ENCODE peak calls at places on chromosomes 11 and 22, in five cellular contexts. M, C, N, J and B are unnamed samples. For H3K4me1, the result is how much of the 10 kb centered on the place peaks cover.

GRCh38 chr11:118001494-118001971 is 15.3 kb downstream of the IL10RA start:
- DNase-seq in M (no peak), C (no peak), N (no peak), J (no peak), B (no peak)

GRCh38 chr11:11786771-11787170 is 55.0 kb upstream of the USP47 start:
- DNase-seq in M (no peak), C (no peak), N (peak), J (peak), B (peak)

GRCh38 chr11:63840356-63841060 is 1.6 kb downstream of the MARK2 start:
- DNase-seq in M (no peak), C (no peak), N (peak), J (no peak), B (no peak)

GRCh38 chr22:28582806-28583205 is 96.8 kb downstream of the TTC28 start:
- DNase-seq in M (no peak), C (no peak), N (peak), J (peak), B (peak)

GRCh38 chr11:60756307-60757032 is at the start of gene MS4A15:
- DNase-seq in M (peak), C (no peak), N (peak), J (no peak), B (no peak)

GRCh38 chr22:49738566-49738965 is 89.1 kb downstream of the BRD1 start:
- DNase-seq in M (no peak), C (no peak), N (no peak), J (no peak), B (no peak)

GRCh38 chr22:49045276-49045675 is 782.4 kb downstream of the BRD1 start:
- DNase-seq in M (no peak), C (no peak), N (no peak), J (no peak), B (no peak)

GRCh38 chr22:44764373-44764772 is 12.0 kb downstream of the ARHGAP8 start:
- DNase-seq in M (no peak), C (no peak), N (no peak), J (no peak), B (no peak)

GRCh38 chr11:34682822-34683221 is 61.9 kb downstream of the EHF start:
- DNase-seq in M (no peak), C (no peak), N (peak), J (peak), B (peak)

GRCh38 chr22:47200273-47201051 is 438.0 kb downstream of the TBC1D22A start:
- DNase-seq in M (no peak), C (no peak), N (no peak), J (no peak), B (no peak)

GRCh38 chr11:61477734-61478148 is 30.8 kb upstream of the LRRC10B start:
- DNase-seq in M (peak), C (peak), N (peak), J (no peak), B (peak)

GRCh38 chr11:112844530-112844929 is 116.7 kb upstream of the NCAM1 start:
- DNase-seq in M (no peak), C (peak), N (no peak), J (no peak), B (no peak)

GRCh38 chr11:60172011-60172410 is 10.9 kb downstream of the MS4A6A start:
- DNase-seq in M (no peak), C (no peak), N (no peak), J (no peak), B (no peak)

GRCh38 chr11:126544311-126545056 is 189.0 kb downstream of the ST3GAL4 start:
- DNase-seq in M (peak), C (peak), N (no peak), J (peak), B (no peak)

GRCh38 chr11:19349340-19350025 is 108.7 kb upstream of the E2F8 start:
- DNase-seq in M (no peak), C (no peak), N (no peak), J (no peak), B (no peak)

GRCh38 chr11:117970400-117971024 is 15.7 kb upstream of the IL10RA start:
- DNase-seq in M (no peak), C (no peak), N (no peak), J (no peak), B (peak)

GRCh38 chr11:71489311-71490043 is 36.5 kb downstream of the NADSYN1 start:
- DNase-seq in M (no peak), C (no peak), N (no peak), J (peak), B (peak)

GRCh38 chr11:205221-206001 is 1.8 kb downstream of the BET1L start:
- DNase-seq in M (no peak), C (no peak), N (no peak), J (no peak), B (no peak)

GRCh38 chr11:13193613-13194012 is 84.0 kb upstream of the BMAL1 start:
- DNase-seq in M (no peak), C (no peak), N (no peak), J (no peak), B (no peak)

GRCh38 chr22:38347944-38348750 is 30.9 kb upstream of the CSNK1E start:
- DNase-seq in M (no peak), C (no peak), N (peak), J (peak), B (no peak)

GRCh38 chr11:72702096-72702495 is 27.9 kb upstream of the PDE2A start:
- DNase-seq in M (no peak), C (no peak), N (no peak), J (no peak), B (no peak)

GRCh38 chr22:50530280-50530856 is 556 bp upstream of the TYMP start:
- DNase-seq in M (peak), C (no peak), N (peak), J (peak), B (peak)

GRCh38 chr11:64742940-64743590 is 877 bp downstream of the RASGRP2 start:
- DNase-seq in M (peak), C (no peak), N (peak), J (no peak), B (peak)

GRCh38 chr22:50422961-50423815 is 51.6 kb downstream of the SBF1 start:
- DNase-seq in M (no peak), C (no peak), N (no peak), J (no peak), B (no peak)

GRCh38 chr22:26689553-26690301 is 32.3 kb downstream of the MIAT start:
- DNase-seq in M (no peak), C (peak), N (no peak), J (no peak), B (no peak)

GRCh38 chr11:73342633-73343032 is 33.6 kb upstream of the RELT start:
- DNase-seq in M (peak), C (no peak), N (no peak), J (no peak), B (no peak)

GRCh38 chr11:60887531-60887930 is 18.9 kb downstream of the PRPF19 start:
- DNase-seq in M (peak), C (peak), N (peak), J (peak), B (peak)

GRCh38 chr11:123188508-123189165 is 6.4 kb downstream of the CLMP start:
- DNase-seq in M (no peak), C (no peak), N (no peak), J (peak), B (peak)

GRCh38 chr11:207213-208176 is at the start of the genes BET1L and RIC8A:
- DNase-seq in M (peak), C (peak), N (peak), J (peak), B (peak)

GRCh38 chr11:26344647-26345046 is 12.7 kb downstream of the ANO3 start:
- DNase-seq in M (no peak), C (no peak), N (no peak), J (no peak), B (peak)

GRCh38 chr11:117625237-117625636 is 171.8 kb downstream of the DSCAML1 start:
- DNase-seq in M (no peak), C (no peak), N (no peak), J (no peak), B (no peak)

GRCh38 chr11:103395612-103396011 is 286.4 kb downstream of the DYNC2H1 start:
- DNase-seq in M (no peak), C (no peak), N (peak), J (peak), B (peak)

GRCh38 chr11:74278721-74279148 is 32.7 kb downstream of the P4HA3 start:
- DNase-seq in M (no peak), C (no peak), N (peak), J (peak), B (peak)

GRCh38 chr11:97537407-97538150 is 1147.8 kb downstream of the JRKL start:
- DNase-seq in M (peak), C (no peak), N (no peak), J (no peak), B (no peak)

GRCh38 chr11:13970986-13971385 is 8.5 kb downstream of the SPON1 start:
- DNase-seq in M (peak), C (no peak), N (peak), J (no peak), B (no peak)

DNA sequence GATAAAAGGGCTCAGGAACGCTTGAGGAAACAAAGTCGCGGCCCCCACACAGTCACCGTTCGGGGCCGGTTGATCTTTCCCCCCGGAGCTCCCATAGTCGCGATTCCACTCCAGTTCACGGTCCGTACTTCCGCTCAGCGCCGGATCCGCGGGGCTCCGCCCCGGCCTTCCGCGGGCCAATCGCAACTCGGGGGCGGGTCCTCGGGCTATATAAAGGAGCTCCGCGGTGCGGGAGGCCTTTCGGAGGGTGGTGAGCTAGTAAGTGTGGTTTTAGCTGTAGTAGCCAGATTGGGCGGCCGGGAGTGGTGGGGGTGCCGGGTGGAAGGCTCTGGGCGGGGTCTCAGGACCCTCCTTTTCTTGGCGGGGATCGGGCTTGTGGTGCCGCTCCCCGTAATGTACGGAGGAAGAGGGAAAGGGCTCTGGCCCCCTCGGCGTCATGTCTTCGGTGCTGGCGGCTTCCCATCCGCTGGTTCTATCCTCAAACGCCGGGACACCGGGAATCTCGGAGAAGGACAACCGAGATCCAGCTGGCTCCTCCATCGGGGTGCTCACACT is at the start of the genes C11orf98 and CSKMT:
- DNase-seq in M (peak), C (peak), N (peak), J (peak), B (peak)
- H3K14ac ChIP-seq in M (peak), C (peak), N (peak), J (peak), B (peak)

DNA sequence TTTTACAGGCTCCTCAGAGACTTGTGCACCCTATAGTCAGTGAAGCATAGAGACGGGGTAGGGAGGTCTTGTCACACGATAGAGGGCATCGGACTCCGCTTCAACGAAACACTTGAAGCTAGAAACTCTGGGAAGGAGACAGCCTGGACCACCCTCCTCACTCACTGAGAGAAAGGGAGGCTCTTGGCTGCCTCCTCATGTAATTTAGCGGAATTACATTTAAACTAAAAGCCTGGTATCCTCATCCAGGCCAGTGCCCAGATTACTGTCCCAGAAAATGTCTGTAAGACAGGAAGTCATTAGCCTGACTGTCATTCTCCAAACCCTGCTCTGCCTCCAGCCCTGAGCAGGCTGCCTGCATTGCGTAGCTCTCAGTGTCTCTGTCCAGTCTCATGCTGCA is 36.0 kb downstream of the TTLL1 start:
- DNase-seq in M (peak), C (no peak), N (no peak), J (no peak), B (no peak)
- H3K27ac ChIP-seq in M (no peak), C (no peak), N (no peak), J (no peak), B (no peak)

DNA sequence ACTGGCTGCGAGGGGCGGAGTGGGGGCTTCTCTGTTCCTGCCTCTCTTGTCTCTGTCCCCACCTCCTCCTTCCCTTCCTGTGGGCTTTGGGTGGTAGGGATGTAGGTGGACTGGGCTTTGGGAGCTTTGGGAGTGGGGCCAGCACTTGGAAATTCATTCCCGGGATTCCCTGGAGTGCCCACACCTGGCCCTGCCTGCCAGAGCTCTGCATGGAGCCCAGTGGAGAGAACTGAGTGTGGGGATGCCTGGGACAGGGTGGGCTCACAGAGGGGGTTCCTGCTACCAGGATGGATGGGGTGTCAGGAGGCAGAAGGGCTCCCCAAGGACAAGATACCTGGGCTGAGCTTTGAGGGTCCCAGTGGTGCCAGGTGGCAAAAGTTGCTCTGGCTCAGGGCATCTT is 22.3 kb downstream of the CSF2RB start:
- DNase-seq in M (no peak), C (no peak), N (no peak), J (no peak), B (no peak)
- H3K4me1 ChIP-seq in M (under half), C (under half), N (under half), J (under half), B (under half)

DNA sequence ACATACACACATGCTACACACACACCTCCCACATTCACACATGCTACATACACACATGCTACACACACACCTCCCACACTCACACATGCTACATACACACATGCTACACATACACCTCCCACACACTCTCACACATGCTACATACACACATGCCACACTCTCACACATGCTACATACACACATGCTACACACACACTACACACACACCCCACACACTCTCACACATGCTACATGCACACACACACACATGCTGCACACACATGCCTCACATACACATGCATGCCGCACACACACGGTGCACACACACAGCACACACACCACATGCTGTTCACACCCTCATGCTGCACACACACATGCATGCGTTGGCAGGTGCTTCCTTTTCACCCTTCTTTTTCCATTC is 495.4 kb downstream of the NTM start:
- DNase-seq in M (no peak), C (no peak), N (no peak), J (no peak), B (no peak)
- H3K14ac ChIP-seq in M (no peak), C (no peak), N (no peak), J (no peak), B (peak)

DNA sequence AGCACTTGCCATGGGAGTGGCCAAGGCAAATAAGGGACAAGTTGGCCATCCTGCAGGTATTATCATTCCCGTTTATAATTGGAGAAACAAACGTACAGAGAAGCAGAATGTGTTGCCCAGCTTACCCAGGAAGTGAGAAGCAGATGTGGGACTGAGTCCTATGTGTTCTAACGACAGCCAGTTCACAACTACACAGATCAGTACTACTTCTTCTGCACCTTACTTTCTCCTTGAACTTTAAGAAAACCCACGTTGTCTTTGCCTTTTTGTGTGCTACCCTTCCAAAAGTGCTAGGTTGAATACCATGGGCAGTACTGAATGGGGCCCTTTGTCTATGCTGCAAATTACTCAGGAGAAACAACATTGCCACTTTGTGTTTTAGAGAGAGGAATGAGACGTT is 62.8 kb upstream of the BLID start:
- DNase-seq in M (no peak), C (no peak), N (no peak), J (peak), B (no peak)
- H3K27ac ChIP-seq in M (no peak), C (no peak), N (no peak), J (peak), B (peak)

GRCh38 chr11:76639621-76640020 is 30.9 kb downstream of the LRRC32 start:
- DNase-seq in M (no peak), C (no peak), N (no peak), J (no peak), B (no peak)

GRCh38 chr11:76636826-76637460 is 33.6 kb downstream of the LRRC32 start:
- DNase-seq in M (no peak), C (no peak), N (no peak), J (no peak), B (no peak)

GRCh38 chr11:76635991-76636520 is 34.5 kb downstream of the LRRC32 start:
- DNase-seq in M (no peak), C (no peak), N (no peak), J (no peak), B (no peak)

GRCh38 chr11:76638267-76639197 is 32.0 kb downstream of the LRRC32 start:
- DNase-seq in M (no peak), C (no peak), N (no peak), J (no peak), B (no peak)

GRCh38 chr11:76637491-76638266 is 32.9 kb downstream of the LRRC32 start:
- DNase-seq in M (peak), C (no peak), N (no peak), J (no peak), B (no peak)
- H3K4me1 ChIP-seq in M (under half), C (under half), N (under half), J (under half), B (under half)

GRCh38 chr11:17894929-17895658 is 117.8 kb downstream of the SERGEF start:
- DNase-seq in M (no peak), C (no peak), N (no peak), J (peak), B (peak)

GRCh38 chr11:17898071-17898470 is 114.8 kb downstream of the SERGEF start:
- DNase-seq in M (no peak), C (no peak), N (peak), J (no peak), B (no peak)

GRCh38 chr11:17897495-17897894 is 115.4 kb downstream of the SERGEF start:
- DNase-seq in M (no peak), C (no peak), N (no peak), J (no peak), B (no peak)

DNA sequence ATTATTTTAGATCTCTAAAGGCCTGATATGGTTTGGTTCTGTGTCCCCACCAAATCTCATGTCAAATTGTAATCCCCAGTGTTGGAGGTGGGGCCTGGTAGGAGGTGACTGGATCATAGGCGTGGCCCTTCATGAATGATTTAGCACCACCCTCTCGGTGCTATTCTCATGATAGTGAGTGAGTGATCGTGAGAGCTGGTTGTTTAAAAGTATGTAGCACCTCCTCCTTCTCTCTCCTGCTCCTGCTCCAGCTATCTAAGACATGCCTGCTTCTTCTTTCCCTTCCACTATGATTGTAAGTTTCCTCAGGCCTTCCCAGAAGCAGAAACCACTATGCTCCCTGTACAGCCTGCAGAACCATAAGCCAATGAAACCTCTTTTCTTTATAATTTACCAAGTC is 114.1 kb downstream of the SERGEF start:
- DNase-seq in M (peak), C (no peak), N (peak), J (no peak), B (no peak)
- H3K14ac ChIP-seq in M (no peak), C (no peak), N (no peak), J (no peak), B (no peak)